ENCODE peak calls at places on chromosome 7, in eight cellular contexts. K, B, H, A, T, Q, N and U are unnamed samples.

GRCh38 chr7:27714831-27715444 is 25.0 kb upstream of the TAX1BP1 start:
- DNase-seq in K (no peak), B (no peak), H (no peak), A (no peak), T (no peak), Q (no peak), N (no peak), U (no peak)

GRCh38 chr7:143372070-143372469 is 9.1 kb upstream of the ZYX start:
- DNase-seq in K (no peak), B (peak), H (no peak), A (no peak), T (peak), Q (no peak), N (no peak), U (no peak)

GRCh38 chr7:143973870-143974446 is 19.3 kb downstream of the OR2F1 start:
- DNase-seq in K (no peak), B (no peak), H (no peak), A (no peak), T (no peak), Q (no peak), N (no peak), U (no peak)

GRCh38 chr7:99557196-99557607 is 1.2 kb upstream of the ZNF655 start:
- DNase-seq in K (no peak), B (no peak), H (no peak), A (no peak), T (no peak), Q (no peak), N (no peak), U (no peak)

GRCh38 chr7:21939136-21939857 is 6.4 kb downstream of the CDCA7L start:
- DNase-seq in K (no peak), B (no peak), H (peak), A (no peak), T (no peak), Q (no peak), N (no peak), U (peak)

GRCh38 chr7:18762189-18762588 is 266.6 kb downstream of the HDAC9 start:
- DNase-seq in K (peak), B (no peak), H (no peak), A (no peak), T (no peak), Q (no peak), N (no peak), U (no peak)

GRCh38 chr7:111660478-111660877 is 98.2 kb upstream of the IMMP2L start:
- DNase-seq in K (no peak), B (no peak), H (no peak), A (no peak), T (no peak), Q (no peak), N (no peak), U (no peak)

GRCh38 chr7:107579881-107580715 is at the start of gene BCAP29:
- DNase-seq in K (peak), B (peak), H (peak), A (peak), T (peak), Q (peak), N (peak), U (peak)

GRCh38 chr7:55245271-55245723 is 119.8 kb upstream of the LANCL2 start:
- DNase-seq in K (peak), B (no peak), H (no peak), A (no peak), T (no peak), Q (no peak), N (peak), U (no peak)

GRCh38 chr7:323410-323809 is 33.4 kb downstream of the FOXL3 start:
- DNase-seq in K (no peak), B (no peak), H (no peak), A (no peak), T (no peak), Q (no peak), N (no peak), U (no peak)

GRCh38 chr7:23247602-23248335 is 1.2 kb downstream of the GPNMB start:
- DNase-seq in K (no peak), B (no peak), H (no peak), A (no peak), T (no peak), Q (no peak), N (peak), U (no peak)

GRCh38 chr7:122413339-122413738 is 108.8 kb upstream of the FEZF1 start:
- DNase-seq in K (no peak), B (no peak), H (no peak), A (no peak), T (no peak), Q (no peak), N (no peak), U (no peak)

GRCh38 chr7:17062433-17063383 is 180.9 kb upstream of the AGR3 start:
- DNase-seq in K (no peak), B (no peak), H (no peak), A (no peak), T (no peak), Q (no peak), N (no peak), U (no peak)

GRCh38 chr7:37212526-37212925 is 236.1 kb downstream of the ELMO1 start:
- DNase-seq in K (no peak), B (no peak), H (no peak), A (no peak), T (no peak), Q (no peak), N (no peak), U (no peak)

GRCh38 chr7:52749880-52750279 is 285.6 kb upstream of the POM121L12 start:
- DNase-seq in K (no peak), B (no peak), H (no peak), A (no peak), T (no peak), Q (no peak), N (no peak), U (no peak)

GRCh38 chr7:36683695-36684357 is 40.5 kb downstream of the AOAH start:
- DNase-seq in K (no peak), B (no peak), H (no peak), A (no peak), T (no peak), Q (no peak), N (no peak), U (no peak)

GRCh38 chr7:140416560-140416959 is 12.7 kb downstream of the RAB19 start:
- DNase-seq in K (no peak), B (no peak), H (no peak), A (no peak), T (no peak), Q (no peak), N (no peak), U (no peak)

GRCh38 chr7:132080967-132081668 is 495.2 kb downstream of the PLXNA4 start:
- DNase-seq in K (peak), B (no peak), H (no peak), A (no peak), T (no peak), Q (no peak), N (peak), U (no peak)

GRCh38 chr7:92835140-92835850 is 1.1 kb downstream of the CDK6 start:
- DNase-seq in K (peak), B (peak), H (peak), A (peak), T (peak), Q (peak), N (peak), U (no peak)

GRCh38 chr7:122511268-122511667 is 187.6 kb downstream of the RNF133 start:
- DNase-seq in K (no peak), B (no peak), H (no peak), A (no peak), T (no peak), Q (no peak), N (no peak), U (no peak)

GRCh38 chr7:49995681-49996080 is 97.4 kb downstream of the ZPBP start:
- DNase-seq in K (no peak), B (no peak), H (no peak), A (no peak), T (no peak), Q (no peak), N (no peak), U (no peak)

GRCh38 chr7:92833024-92833765 is 3.2 kb downstream of the CDK6 start:
- DNase-seq in K (peak), B (peak), H (peak), A (peak), T (peak), Q (peak), N (peak), U (peak)

GRCh38 chr7:95843286-95843685 is 70.9 kb downstream of the DYNC1I1 start:
- DNase-seq in K (no peak), B (no peak), H (no peak), A (no peak), T (no peak), Q (peak), N (no peak), U (no peak)

GRCh38 chr7:123996327-123996625 is 36.6 kb downstream of the TMEM229A start:
- DNase-seq in K (no peak), B (no peak), H (no peak), A (no peak), T (no peak), Q (no peak), N (no peak), U (no peak)

GRCh38 chr7:148173296-148173695 is 417.3 kb upstream of the C7orf33 start:
- DNase-seq in K (no peak), B (no peak), H (no peak), A (no peak), T (no peak), Q (no peak), N (no peak), U (no peak)

GRCh38 chr7:48183370-48183743 is 12.1 kb downstream of the ABCA13 start:
- DNase-seq in K (no peak), B (no peak), H (no peak), A (no peak), T (no peak), Q (no peak), N (no peak), U (peak)

GRCh38 chr7:1639578-1640175 is 30.4 kb upstream of the ELFN1 start:
- DNase-seq in K (no peak), B (no peak), H (no peak), A (no peak), T (no peak), Q (no peak), N (no peak), U (no peak)

GRCh38 chr7:98133621-98134266 is 27.1 kb downstream of the LMTK2 start:
- DNase-seq in K (peak), B (no peak), H (no peak), A (peak), T (no peak), Q (peak), N (no peak), U (no peak)